ENCODE peak calls at places on chromosomes 13 and 19, in four cellular contexts. C is mesendoderm, M is neuronal stem cell, J is H9. A is an unnamed sample.

GRCh38 chr13:110493613-110494012 is 67.9 kb downstream of the RAB20 start:
- DNase-seq in C (no peak), M (no peak), J (no peak), A (no peak)

GRCh38 chr19:38035515-38036495 is 128.8 kb downstream of the SIPA1L3 start:
- DNase-seq in C (no peak), M (no peak), J (no peak), A (peak; percentile 58)

GRCh38 chr13:38473305-38473704 is 123.7 kb downstream of the UFM1 start:
- DNase-seq in C (no peak), M (no peak), J (no peak), A (no peak)

GRCh38 chr19:46979103-46979769 is 40.4 kb upstream of the NPAS1 start:
- DNase-seq in C (peak; percentile 53), M (no peak), J (no peak), A (no peak)

GRCh38 chr19:47275866-47276461 is 1.3 kb downstream of the INAFM1 start:
- DNase-seq in C (no peak), M (no peak), J (no peak), A (peak; percentile 57)

GRCh38 chr19:10915511-10916091 is 12.8 kb downstream of the YIPF2 start:
- DNase-seq in C (no peak), M (no peak), J (peak; percentile 22), A (peak; percentile 86)

GRCh38 chr13:29100739-29101138 is 280.6 kb downstream of the MTUS2 start:
- DNase-seq in C (no peak), M (no peak), J (no peak), A (no peak)

GRCh38 chr13:89281331-89281730 is 1610.2 kb downstream of the SLITRK5 start:
- DNase-seq in C (no peak), M (no peak), J (no peak), A (no peak)

GRCh38 chr13:27425918-27426630 is 1.7 kb downstream of the GTF3A start:
- DNase-seq in C (peak; percentile 82), M (no peak), J (peak; percentile 70), A (peak; percentile 69)

GRCh38 chr13:33176526-33176925 is 109.0 kb downstream of the STARD13 start:
- DNase-seq in C (no peak), M (no peak), J (no peak), A (peak; percentile 74)

DNA sequence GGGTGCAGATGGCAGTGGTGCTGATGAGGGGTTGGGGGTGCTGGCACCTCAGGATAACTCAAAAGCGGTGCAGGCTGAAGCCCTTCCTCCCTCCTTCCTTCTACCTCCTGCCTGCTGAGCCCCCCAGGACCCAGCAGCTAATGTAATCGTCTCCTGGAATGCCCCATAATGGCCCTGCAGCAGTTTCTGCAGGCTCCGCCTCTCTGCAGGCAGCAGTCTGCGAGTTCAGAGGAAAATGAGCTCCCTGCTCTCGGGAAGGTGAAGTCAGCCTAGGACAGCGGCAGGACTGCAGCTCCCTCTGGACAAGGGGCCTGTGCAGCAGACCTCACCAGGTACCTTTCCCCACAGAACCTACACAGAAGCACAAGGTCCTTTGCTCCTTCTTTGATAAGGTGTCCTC is 130.9 kb downstream of the ZDHHC20 start:
- DNase-seq in C (peak; percentile 77), M (no peak), J (peak; percentile 65), A (no peak)
- H2BK15ac ChIP-seq in C (no peak overlapping the region), M (peak overlapping the region; percentile 77), J (no peak overlapping the region), A (no peak overlapping the region)

DNA sequence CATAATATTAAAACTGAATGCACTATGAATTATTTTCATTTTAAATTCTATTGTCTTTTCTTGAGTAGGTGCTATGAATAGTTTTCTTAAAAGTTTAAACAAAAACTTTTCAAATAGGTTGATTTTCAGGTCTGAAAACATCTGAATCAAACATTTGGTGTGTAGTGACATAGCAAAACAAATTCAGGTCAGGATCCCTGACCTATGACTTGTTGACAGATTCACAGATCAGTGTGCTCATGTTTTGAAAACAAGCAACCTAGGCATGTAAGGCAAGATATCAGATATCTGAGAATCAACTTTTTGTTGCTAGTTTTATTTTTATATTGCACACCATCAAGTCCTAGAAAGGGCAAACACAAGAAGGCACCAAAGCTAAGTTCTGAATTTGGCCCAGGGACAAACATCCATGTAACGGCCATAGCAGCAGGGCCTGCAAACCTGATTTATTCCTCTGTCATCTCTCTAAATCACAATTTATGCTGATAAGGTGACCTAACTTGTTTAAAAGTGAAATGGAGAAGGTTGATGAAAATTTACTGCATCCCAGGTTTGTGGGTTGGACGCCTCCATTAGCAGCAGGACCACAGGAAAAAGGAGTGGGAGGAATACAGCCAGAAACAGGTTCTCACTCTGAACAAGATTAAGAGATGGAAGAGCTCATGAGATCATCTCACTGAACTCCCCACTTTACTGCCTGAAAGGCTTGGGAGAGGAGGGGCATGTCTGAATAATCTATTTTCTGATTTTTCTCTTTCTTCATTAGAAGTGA is 337.7 kb downstream of the KCNRG start:
- DNase-seq in C (no peak), M (no peak), J (no peak), A (no peak)
- H3K4me1 ChIP-seq in C (no peaks in the 10 kb centered on the region), M (peaks cover 5% of the 10 kb centered on the region), J (no peaks in the 10 kb centered on the region), A (peaks cover 12% of the 10 kb centered on the region)

GRCh38 chr19:12664406-12665280 is 1.9 kb downstream of the MAN2B1 start:
- DNase-seq in C (peak; percentile 82), M (no peak), J (peak; percentile 96), A (no peak)

GRCh38 chr19:12665281-12665573 is 1.3 kb downstream of the MAN2B1 start:
- DNase-seq in C (no peak), M (no peak), J (no peak), A (no peak)

GRCh38 chr19:12667903-12668302 is 1.3 kb downstream of the WDR83 start:
- DNase-seq in C (no peak), M (no peak), J (no peak), A (no peak)

GRCh38 chr19:12665646-12666304 is 767 bp downstream of the MAN2B1 start:
- DNase-seq in C (peak; percentile 25), M (no peak), J (no peak), A (peak; percentile 10)

DNA sequence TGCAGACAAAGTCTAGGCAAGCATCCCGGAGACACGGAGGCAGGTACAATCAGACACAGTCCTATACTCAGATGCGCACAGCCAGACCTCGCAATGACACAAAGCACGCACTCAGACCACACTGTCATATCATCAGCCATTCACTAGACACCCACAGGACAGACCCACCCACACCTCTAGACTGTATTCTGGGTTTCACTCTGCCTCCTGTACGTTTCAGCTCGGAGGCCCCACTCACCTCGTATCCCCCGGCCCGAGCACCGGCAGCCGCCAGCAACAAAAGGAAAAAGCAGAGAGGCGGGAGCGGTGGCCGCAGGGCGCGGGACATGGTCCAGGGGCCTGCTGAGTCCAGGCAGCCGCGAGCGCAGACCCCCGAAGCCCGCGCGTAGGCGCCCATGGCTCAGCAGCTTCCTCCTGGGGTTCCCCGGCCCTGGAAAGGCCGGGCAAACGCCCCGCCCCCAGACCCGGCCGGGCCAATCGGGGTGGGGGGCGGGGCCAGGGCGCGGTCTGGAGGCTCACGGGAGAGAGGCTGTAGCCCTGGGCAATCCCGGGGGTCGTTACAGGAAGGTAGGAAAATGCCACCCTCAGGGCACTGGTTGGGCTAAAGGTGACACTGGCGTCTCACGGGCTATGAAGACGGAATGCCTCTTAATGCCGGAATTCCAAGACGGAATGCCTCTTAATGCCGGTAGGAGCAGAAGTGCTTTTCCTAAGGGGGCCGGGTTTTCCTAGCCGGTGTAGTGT is at the start of the genes MAN2B1 and WDR83:
- DNase-seq in C (peak; percentile 91), M (peak; percentile 80), J (peak; percentile 89), A (peak; percentile 52)
- H2BK15ac ChIP-seq in C (no peak within 1 kb of the TSS), M (no peak within 1 kb of the TSS), J (no peak within 1 kb of the TSS), A (no peak within 1 kb of the TSS)

GRCh38 chr19:17138937-17139598 is 63.5 kb downstream of the MYO9B start:
- DNase-seq in C (no peak), M (no peak), J (no peak), A (no peak)
- H3K4me1 ChIP-seq in C (peaks cover 9% of the 10 kb centered on the region), M (peaks cover 13% of the 10 kb centered on the region), J (peaks cover 5% of the 10 kb centered on the region), A (peaks cover 11% of the 10 kb centered on the region)

GRCh38 chr19:3295581-3295980 is 70.8 kb upstream of the NFIC start:
- DNase-seq in C (no peak), M (no peak), J (no peak), A (no peak)
- H2BK15ac ChIP-seq in C (no peak overlapping the region), M (no peak overlapping the region), J (no peak overlapping the region), A (no peak overlapping the region)

DNA sequence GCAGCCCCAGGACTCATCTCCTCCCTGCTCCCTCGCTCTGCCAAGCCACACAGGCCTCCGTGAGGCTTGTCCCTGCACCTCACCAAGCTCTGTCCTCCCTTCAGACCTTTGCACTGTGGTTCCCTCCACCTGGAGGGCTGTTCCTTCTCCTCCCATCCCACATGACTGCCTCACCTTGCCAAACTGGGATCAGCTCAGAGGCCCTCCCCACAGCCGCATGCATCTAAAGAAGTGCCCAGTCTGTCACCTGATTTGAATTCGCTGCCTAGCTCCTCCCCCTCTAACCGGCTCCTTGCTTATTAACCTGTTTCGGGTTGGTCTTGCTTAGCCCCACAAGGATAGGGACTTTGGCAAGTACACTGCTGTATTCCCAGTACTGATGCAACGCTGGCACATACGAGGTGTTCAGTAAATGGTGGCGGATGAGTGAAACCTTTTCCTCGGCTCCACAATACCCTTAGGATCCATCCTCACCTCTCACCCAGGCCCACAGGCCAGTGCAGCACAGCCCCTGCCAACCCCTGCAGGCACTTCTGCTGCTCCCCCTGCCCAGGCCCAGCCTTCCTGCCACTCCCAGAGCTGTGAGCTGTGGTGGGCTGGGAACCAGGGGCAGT is 4.4 kb downstream of the AKT2 start:
- DNase-seq in C (peak; percentile 57), M (no peak), J (peak; percentile 61), A (no peak)
- H3K4me1 ChIP-seq in C (peaks cover 8% of the 10 kb centered on the region), M (peaks cover 11% of the 10 kb centered on the region), J (no peaks in the 10 kb centered on the region), A (peaks cover 24% of the 10 kb centered on the region)

GRCh38 chr13:114124486-114124885 is 7.9 kb downstream of the RASA3 start:
- DNase-seq in C (no peak), M (no peak), J (no peak), A (no peak)
- H2BK15ac ChIP-seq in C (no peak overlapping the region), M (no peak overlapping the region), J (no peak overlapping the region), A (peak overlapping the region; percentile 39)

GRCh38 chr19:16084067-16084685 is 7.9 kb downstream of the TPM4 start:
- DNase-seq in C (no peak), M (no peak), J (no peak), A (no peak)

GRCh38 chr19:16088351-16088984 is 12.2 kb downstream of the TPM4 start:
- DNase-seq in C (no peak), M (no peak), J (no peak), A (no peak)

GRCh38 chr19:16088985-16089846 is 12.9 kb downstream of the TPM4 start:
- DNase-seq in C (no peak), M (no peak), J (no peak), A (no peak)

GRCh38 chr19:16085115-16085514 is 8.8 kb downstream of the TPM4 start:
- DNase-seq in C (no peak), M (no peak), J (no peak), A (peak; percentile 66)

DNA sequence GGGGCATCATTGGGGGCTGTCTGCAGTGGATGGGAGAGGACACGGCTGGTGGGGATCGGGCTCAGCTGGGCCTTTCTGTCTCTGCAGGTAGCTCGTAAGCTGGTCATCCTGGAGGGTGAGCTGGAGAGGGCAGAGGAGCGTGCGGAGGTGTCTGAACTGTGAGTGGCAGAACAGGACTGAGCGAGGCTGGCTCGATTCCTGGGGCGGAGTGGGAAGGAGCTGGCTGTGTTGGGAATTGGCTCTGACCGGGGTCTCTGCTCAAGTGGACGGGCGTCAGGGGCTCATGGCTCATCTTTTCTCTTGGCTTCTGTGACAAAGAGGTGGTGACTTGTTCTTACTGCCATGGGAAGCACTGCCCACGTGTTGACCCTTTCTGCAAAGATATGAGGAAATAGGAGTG is 11.6 kb downstream of the TPM4 start:
- DNase-seq in C (no peak), M (no peak), J (no peak), A (no peak)
- H3K4me1 ChIP-seq in C (no peaks in the 10 kb centered on the region), M (no peaks in the 10 kb centered on the region), J (no peaks in the 10 kb centered on the region), A (peaks cover 12% of the 10 kb centered on the region)